ENCODE peak calls at places on chromosomes 16 and 17, in five cellular contexts. One of them, this sample, is unnamed.

GRCh38 chr16:58451945-58452401 is 48.0 kb upstream of the NDRG4 start:
- DNase-seq in ovary: no peak
- DNase-seq in uterus: peak; percentile 61
- DNase-seq in OCI-LY7: no peak
- DNase-seq in fibroblast of pulmonary artery: peak; percentile 56
- DNase-seq in this sample: no peak

GRCh38 chr17:28892024-28892423 is 5.5 kb downstream of the FLOT2 start:
- DNase-seq in ovary: no peak
- DNase-seq in uterus: no peak
- DNase-seq in OCI-LY7: no peak
- DNase-seq in fibroblast of pulmonary artery: no peak
- DNase-seq in this sample: no peak

GRCh38 chr17:1108810-1109605 is 70.8 kb downstream of the ABR start:
- DNase-seq in ovary: peak; percentile 73
- DNase-seq in uterus: no peak
- DNase-seq in OCI-LY7: peak; percentile 34
- DNase-seq in fibroblast of pulmonary artery: peak; percentile 58
- DNase-seq in this sample: peak; percentile 49

GRCh38 chr16:83995756-83996155 is 27.7 kb downstream of the NECAB2 start:
- DNase-seq in ovary: no peak
- DNase-seq in uterus: no peak
- DNase-seq in OCI-LY7: no peak
- DNase-seq in fibroblast of pulmonary artery: no peak
- DNase-seq in this sample: no peak

GRCh38 chr17:41784207-41784744 is 2.2 kb downstream of the JUP start:
- DNase-seq in ovary: no peak
- DNase-seq in uterus: peak; percentile 76
- DNase-seq in OCI-LY7: no peak
- DNase-seq in fibroblast of pulmonary artery: peak; percentile 83
- DNase-seq in this sample: no peak

GRCh38 chr17:69240201-69240600 is 11.6 kb upstream of the ABCA10 start:
- DNase-seq in ovary: no peak
- DNase-seq in uterus: no peak
- DNase-seq in OCI-LY7: no peak
- DNase-seq in fibroblast of pulmonary artery: no peak
- DNase-seq in this sample: no peak

GRCh38 chr17:38454528-38454927 is 26.3 kb downstream of the ARHGAP23 start:
- DNase-seq in ovary: peak; percentile 68
- DNase-seq in uterus: peak; percentile 87
- DNase-seq in OCI-LY7: no peak
- DNase-seq in fibroblast of pulmonary artery: peak; percentile 73
- DNase-seq in this sample: no peak

GRCh38 chr17:16909887-16910286 is 62.0 kb downstream of the TNFRSF13B start:
- DNase-seq in ovary: no peak
- DNase-seq in uterus: no peak
- DNase-seq in OCI-LY7: no peak
- DNase-seq in fibroblast of pulmonary artery: no peak
- DNase-seq in this sample: no peak

GRCh38 chr17:64732336-64733006 is 70.4 kb upstream of the SMURF2 start:
- DNase-seq in ovary: peak; percentile 36
- DNase-seq in uterus: no peak
- DNase-seq in OCI-LY7: no peak
- DNase-seq in fibroblast of pulmonary artery: peak; percentile 86
- DNase-seq in this sample: no peak

GRCh38 chr17:2792541-2793169 is 3.6 kb upstream of the RAP1GAP2 start:
- DNase-seq in ovary: no peak
- DNase-seq in uterus: no peak
- DNase-seq in OCI-LY7: no peak
- DNase-seq in fibroblast of pulmonary artery: no peak
- DNase-seq in this sample: no peak

GRCh38 chr17:80025796-80026195 is 9.9 kb downstream of the TBC1D16 start:
- DNase-seq in ovary: no peak
- DNase-seq in uterus: no peak
- DNase-seq in OCI-LY7: no peak
- DNase-seq in fibroblast of pulmonary artery: no peak
- DNase-seq in this sample: no peak

GRCh38 chr17:34139996-34140395 is 115.1 kb upstream of the CCL2 start:
- DNase-seq in ovary: no peak
- DNase-seq in uterus: no peak
- DNase-seq in OCI-LY7: no peak
- DNase-seq in fibroblast of pulmonary artery: no peak
- DNase-seq in this sample: no peak

GRCh38 chr17:19002805-19003542 is 1.6 kb downstream of the FAM83G start:
- DNase-seq in ovary: no peak
- DNase-seq in uterus: no peak
- DNase-seq in OCI-LY7: no peak
- DNase-seq in fibroblast of pulmonary artery: peak; percentile 22
- DNase-seq in this sample: no peak

GRCh38 chr17:65660947-65661346 is 99.5 kb upstream of the AXIN2 start:
- DNase-seq in ovary: no peak
- DNase-seq in uterus: no peak
- DNase-seq in OCI-LY7: no peak
- DNase-seq in fibroblast of pulmonary artery: peak; percentile 70
- DNase-seq in this sample: no peak

GRCh38 chr16:79790854-79791253 is 190.3 kb upstream of the MAF start:
- DNase-seq in ovary: no peak
- DNase-seq in uterus: no peak
- DNase-seq in OCI-LY7: no peak
- DNase-seq in fibroblast of pulmonary artery: no peak
- DNase-seq in this sample: no peak

GRCh38 chr16:9126609-9127008 is 35.2 kb downstream of the HAPSTR1 start:
- DNase-seq in ovary: no peak
- DNase-seq in uterus: no peak
- DNase-seq in OCI-LY7: no peak
- DNase-seq in fibroblast of pulmonary artery: no peak
- DNase-seq in this sample: no peak

GRCh38 chr17:28524476-28525415 is 18.6 kb downstream of the FOXN1 start:
- DNase-seq in ovary: no peak
- DNase-seq in uterus: no peak
- DNase-seq in OCI-LY7: no peak
- DNase-seq in fibroblast of pulmonary artery: peak; percentile 57
- DNase-seq in this sample: no peak

GRCh38 chr16:23501291-23501690 is 9.0 kb downstream of the GGA2 start:
- DNase-seq in ovary: no peak
- DNase-seq in uterus: no peak
- DNase-seq in OCI-LY7: no peak
- DNase-seq in fibroblast of pulmonary artery: no peak
- DNase-seq in this sample: no peak

GRCh38 chr16:1152123-1152638 is 725 bp upstream of the CACNA1H start:
- DNase-seq in ovary: peak; percentile 77
- DNase-seq in uterus: peak; percentile 57
- DNase-seq in OCI-LY7: no peak
- DNase-seq in fibroblast of pulmonary artery: no peak
- DNase-seq in this sample: peak; percentile 36

GRCh38 chr16:49652441-49653175 is 203.3 kb downstream of the ZNF423 start:
- DNase-seq in ovary: peak; percentile 73
- DNase-seq in uterus: peak; percentile 86
- DNase-seq in OCI-LY7: no peak
- DNase-seq in fibroblast of pulmonary artery: peak; percentile 70
- DNase-seq in this sample: no peak

GRCh38 chr17:17402558-17402957 is 74.2 kb upstream of the MED9 start:
- DNase-seq in ovary: no peak
- DNase-seq in uterus: no peak
- DNase-seq in OCI-LY7: no peak
- DNase-seq in fibroblast of pulmonary artery: no peak
- DNase-seq in this sample: no peak

GRCh38 chr16:471353-472198 is 46.1 kb downstream of the RAB11FIP3 start:
- DNase-seq in ovary: no peak
- DNase-seq in uterus: no peak
- DNase-seq in OCI-LY7: no peak
- DNase-seq in fibroblast of pulmonary artery: no peak
- DNase-seq in this sample: no peak

GRCh38 chr17:35740997-35741931 is 9.8 kb downstream of the RASL10B start:
- DNase-seq in ovary: no peak
- DNase-seq in uterus: no peak
- DNase-seq in OCI-LY7: no peak
- DNase-seq in fibroblast of pulmonary artery: no peak
- DNase-seq in this sample: no peak

GRCh38 chr16:87806608-87807546 is 41.1 kb upstream of the KLHDC4 start:
- DNase-seq in ovary: no peak
- DNase-seq in uterus: no peak
- DNase-seq in OCI-LY7: peak; percentile 95
- DNase-seq in fibroblast of pulmonary artery: peak; percentile 81
- DNase-seq in this sample: peak; percentile 55

GRCh38 chr17:31051517-31051916 is 43.3 kb upstream of the NF1 start:
- DNase-seq in ovary: no peak
- DNase-seq in uterus: no peak
- DNase-seq in OCI-LY7: no peak
- DNase-seq in fibroblast of pulmonary artery: no peak
- DNase-seq in this sample: no peak

GRCh38 chr16:80084614-80085013 is 456.2 kb upstream of the DYNLRB2 start:
- DNase-seq in ovary: peak; percentile 59
- DNase-seq in uterus: peak; percentile 73
- DNase-seq in OCI-LY7: no peak
- DNase-seq in fibroblast of pulmonary artery: peak; percentile 29
- DNase-seq in this sample: no peak

GRCh38 chr17:57735707-57736106 is 9.4 kb downstream of the CCDC182 start:
- DNase-seq in ovary: no peak
- DNase-seq in uterus: no peak
- DNase-seq in OCI-LY7: peak; percentile 64
- DNase-seq in fibroblast of pulmonary artery: no peak
- DNase-seq in this sample: no peak
- TF ChIP-seq CTCF in ovary: no peak
- TF ChIP-seq CTCF in uterus: no peak
- TF ChIP-seq CTCF in OCI-LY7: peak; percentile 81
- TF ChIP-seq CTCF in fibroblast of pulmonary artery: peak; percentile 15
- TF ChIP-seq CTCF in this sample: no peak

GRCh38 chr16:70696368-70696767 is 10.5 kb upstream of the MTSS2 start:
- DNase-seq in ovary: no peak
- DNase-seq in uterus: no peak
- DNase-seq in OCI-LY7: no peak
- DNase-seq in fibroblast of pulmonary artery: no peak
- DNase-seq in this sample: no peak

GRCh38 chr16:70699696-70700095 is 13.8 kb upstream of the MTSS2 start:
- DNase-seq in ovary: no peak
- DNase-seq in uterus: no peak
- DNase-seq in OCI-LY7: no peak
- DNase-seq in fibroblast of pulmonary artery: no peak
- DNase-seq in this sample: no peak

GRCh38 chr16:70696952-70697600 is 11.2 kb upstream of the MTSS2 start:
- DNase-seq in ovary: no peak
- DNase-seq in uterus: no peak
- DNase-seq in OCI-LY7: no peak
- DNase-seq in fibroblast of pulmonary artery: no peak
- DNase-seq in this sample: no peak

GRCh38 chr16:70698901-70699300 is 13.0 kb upstream of the MTSS2 start:
- DNase-seq in ovary: no peak
- DNase-seq in uterus: no peak
- DNase-seq in OCI-LY7: no peak
- DNase-seq in fibroblast of pulmonary artery: no peak
- DNase-seq in this sample: no peak

DNA sequence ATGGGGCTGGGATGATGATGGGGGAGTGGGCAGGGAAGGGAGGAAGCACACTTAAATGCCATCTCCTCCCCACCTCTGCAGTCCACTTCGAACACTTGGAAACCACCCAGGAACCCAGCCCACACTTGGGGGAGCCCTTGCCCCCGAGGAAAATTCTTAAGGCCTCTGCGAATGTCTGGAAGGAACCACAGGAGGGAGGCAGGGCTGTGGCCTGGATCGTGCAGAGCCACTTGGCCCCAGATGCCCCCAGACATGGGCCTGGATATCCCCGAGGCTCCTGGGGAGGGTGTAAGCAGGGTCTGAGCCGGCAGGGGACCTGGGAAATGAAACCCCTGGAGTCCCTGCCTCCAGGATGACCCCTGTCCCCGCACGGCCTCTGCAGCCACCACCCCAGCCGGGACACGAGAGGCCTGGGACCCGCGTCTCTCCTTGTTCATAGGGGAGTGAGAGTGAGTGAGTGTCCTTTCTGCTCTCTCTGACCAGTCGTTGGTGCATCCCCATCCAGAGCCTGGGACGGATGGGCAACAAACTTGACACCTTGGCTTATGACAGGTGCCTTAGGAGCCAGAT is 11.8 kb upstream of the MTSS2 start:
- DNase-seq in ovary: no peak
- DNase-seq in uterus: no peak
- DNase-seq in OCI-LY7: no peak
- DNase-seq in fibroblast of pulmonary artery: no peak
- DNase-seq in this sample: no peak
- TF ChIP-seq CTCF in ovary: no peak
- TF ChIP-seq CTCF in uterus: no peak
- TF ChIP-seq CTCF in OCI-LY7: no peak
- TF ChIP-seq CTCF in fibroblast of pulmonary artery: no peak
- TF ChIP-seq CTCF in this sample: no peak

DNA sequence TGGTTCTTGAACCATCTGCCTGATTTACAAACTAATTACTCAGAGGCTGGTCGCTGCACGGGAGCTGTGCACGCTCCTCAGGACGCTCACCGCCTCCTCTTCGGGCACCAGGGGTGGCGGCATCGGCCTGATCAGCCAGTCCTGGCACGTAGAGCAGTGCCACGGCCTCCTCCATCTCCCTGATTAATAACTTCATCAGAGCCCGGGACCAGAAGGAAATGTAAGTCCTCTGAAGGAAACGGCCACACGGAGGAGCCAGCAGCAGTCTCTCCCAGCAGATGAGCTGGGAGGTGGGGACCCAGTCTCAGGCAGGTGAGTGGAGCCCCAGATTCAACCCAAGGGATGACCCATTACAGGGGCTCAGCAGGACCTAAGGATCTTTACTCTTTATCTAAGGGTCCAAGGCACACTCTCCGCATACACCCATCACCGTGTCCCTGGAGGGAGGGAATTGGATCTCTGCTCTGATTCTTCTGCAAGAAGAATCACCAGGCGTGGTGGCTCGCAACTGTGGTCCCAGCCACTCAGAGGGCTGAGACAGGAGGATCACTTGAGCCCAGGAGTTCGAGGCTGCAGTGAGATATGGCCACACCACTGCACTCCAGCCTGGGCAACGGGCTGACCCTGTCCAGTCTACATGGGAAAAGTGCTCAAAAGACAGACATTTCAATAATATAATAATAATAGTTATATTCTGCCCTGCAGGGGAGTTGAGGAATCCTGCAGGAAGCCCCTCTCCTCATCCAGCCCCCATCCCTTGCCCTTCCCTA is 366.5 kb downstream of the SEC14L1 start:
- DNase-seq in ovary: no peak
- DNase-seq in uterus: peak; percentile 9
- DNase-seq in OCI-LY7: no peak
- DNase-seq in fibroblast of pulmonary artery: no peak
- DNase-seq in this sample: no peak
- TF ChIP-seq CTCF in ovary: no peak
- TF ChIP-seq CTCF in uterus: no peak
- TF ChIP-seq CTCF in OCI-LY7: peak; percentile 17
- TF ChIP-seq CTCF in fibroblast of pulmonary artery: no peak
- TF ChIP-seq CTCF in this sample: no peak

GRCh38 chr16:64991011-64991410 is 130.9 kb downstream of the CDH11 start:
- DNase-seq in ovary: no peak
- DNase-seq in uterus: no peak
- DNase-seq in OCI-LY7: no peak
- DNase-seq in fibroblast of pulmonary artery: no peak
- DNase-seq in this sample: no peak

GRCh38 chr16:64990101-64990500 is 131.8 kb downstream of the CDH11 start:
- DNase-seq in ovary: no peak
- DNase-seq in uterus: no peak
- DNase-seq in OCI-LY7: no peak
- DNase-seq in fibroblast of pulmonary artery: no peak
- DNase-seq in this sample: no peak

GRCh38 chr16:64997121-64997520 is 124.7 kb downstream of the CDH11 start:
- DNase-seq in ovary: no peak
- DNase-seq in uterus: no peak
- DNase-seq in OCI-LY7: no peak
- DNase-seq in fibroblast of pulmonary artery: no peak
- DNase-seq in this sample: no peak

GRCh38 chr16:64996641-64997040 is 125.2 kb downstream of the CDH11 start:
- DNase-seq in ovary: no peak
- DNase-seq in uterus: no peak
- DNase-seq in OCI-LY7: no peak
- DNase-seq in fibroblast of pulmonary artery: no peak
- DNase-seq in this sample: no peak

GRCh38 chr16:64993464-64993863 is 128.4 kb downstream of the CDH11 start:
- DNase-seq in ovary: no peak
- DNase-seq in uterus: no peak
- DNase-seq in OCI-LY7: no peak
- DNase-seq in fibroblast of pulmonary artery: no peak
- DNase-seq in this sample: no peak
- TF ChIP-seq CTCF in ovary: no peak
- TF ChIP-seq CTCF in uterus: no peak
- TF ChIP-seq CTCF in OCI-LY7: no peak
- TF ChIP-seq CTCF in fibroblast of pulmonary artery: no peak
- TF ChIP-seq CTCF in this sample: no peak